ENCODE peak calls at places on chromosomes 16 and 17, in nine cellular contexts. C is astrocyte, F is lung, T is gastrocnemius medialis, D is neuronal stem cell, U is bronchial epithelial cell, W is PC-3, X is aorta, Z is HCT116. M is an unnamed sample.
A peak's percentile ranks its signal among the peaks of the same experiment; 100 is the strongest.

GRCh38 chr17:7016406-7016805 is 4.0 kb downstream of the RNASEK start:
- DNase-seq in C (no peak), T (no peak), D (no peak), W (no peak), Z (no peak), F (no peak), U (no peak), X (no peak), M (no peak)

GRCh38 chr17:50274945-50275221 is 617 bp downstream of the TMEM92 start:
- DNase-seq in T (no peak), F (no peak), C (no peak), Z (no peak), U (no peak), D (no peak), W (no peak), X (no peak), M (no peak)

GRCh38 chr16:69662901-69663300 is 63.5 kb downstream of the NQO1 start:
- DNase-seq in Z (no peak), U (no peak), D (no peak), C (no peak), X (no peak), W (no peak), F (no peak), T (no peak), M (no peak)

GRCh38 chr16:17271687-17272086 is 199.1 kb downstream of the XYLT1 start:
- DNase-seq in X (no peak), W (no peak), D (no peak), U (no peak), T (no peak), Z (no peak), C (peak; percentile 15), F (no peak), M (no peak)

GRCh38 chr17:52986056-52986662 is 827.6 kb upstream of the CA10 start:
- DNase-seq in D (no peak), F (no peak), Z (no peak), T (no peak), W (no peak), C (no peak), U (no peak), X (no peak), M (no peak)

GRCh38 chr16:58652741-58653140 is 23.1 kb upstream of the CNOT1 start:
- DNase-seq in Z (no peak), C (no peak), D (peak; percentile 12), X (no peak), T (no peak), W (no peak), U (no peak), F (no peak), M (no peak)

GRCh38 chr17:72422505-72423285 is 301.9 kb downstream of the SOX9 start:
- DNase-seq in Z (peak; percentile 95), X (peak; percentile 86), W (peak; percentile 99), D (no peak), T (peak; percentile 80), C (peak; percentile 93), U (peak; percentile 55), F (peak; percentile 49), M (peak; percentile 96)

GRCh38 chr17:81278831-81279230 is 16.3 kb downstream of the SLC38A10 start:
- DNase-seq in W (no peak), F (no peak), Z (no peak), U (no peak), T (no peak), X (no peak), C (no peak), D (no peak), M (no peak)

GRCh38 chr17:27492470-27492869 is 36.2 kb downstream of the KSR1 start:
- DNase-seq in X (no peak), T (no peak), Z (no peak), U (no peak), F (no peak), D (no peak), C (no peak), W (no peak), M (no peak)

GRCh38 chr17:18258356-18259038 is at the start of gene FLII:
- DNase-seq in D (peak; percentile 63), W (peak; percentile 56), X (peak; percentile 88), Z (no peak), U (no peak), F (peak; percentile 39), C (peak; percentile 23), T (peak; percentile 49), M (peak; percentile 22)

GRCh38 chr17:75679706-75680201 is 12.6 kb downstream of the SAP30BP start:
- DNase-seq in X (peak; percentile 65), Z (no peak), W (peak; percentile 91), D (no peak), T (no peak), C (no peak), F (peak; percentile 56), U (peak; percentile 75), M (no peak)

GRCh38 chr16:54407596-54407995 is 121.0 kb upstream of the IRX3 start:
- DNase-seq in U (peak; percentile 61), W (no peak), T (no peak), D (no peak), F (no peak), Z (no peak), C (peak; percentile 44), X (no peak), M (peak; percentile 75)

GRCh38 chr16:27640277-27640600 is 90.3 kb downstream of the KATNIP start:
- DNase-seq in F (no peak), D (no peak), X (no peak), C (no peak), T (no peak), U (peak; percentile 62), Z (no peak), W (peak; percentile 2), M (peak; percentile 15)

GRCh38 chr17:77570565-77570898 is 388.0 kb upstream of the TNRC6C start:
- DNase-seq in W (no peak), C (no peak), U (no peak), T (no peak), F (no peak), X (peak; percentile 69), Z (no peak), D (no peak), M (no peak)

GRCh38 chr17:34254146-34254545 is 939 bp upstream of the CCL2 start:
- DNase-seq in F (no peak), T (peak; percentile 31), Z (no peak), U (peak; percentile 7), W (no peak), C (peak; percentile 96), D (no peak), X (no peak), M (peak; percentile 57)

GRCh38 chr17:74325743-74326379 is at the start of gene KIF19:
- DNase-seq in D (peak; percentile 52), C (no peak), F (peak; percentile 31), X (peak; percentile 79), Z (no peak), W (no peak), U (no peak), T (peak; percentile 35), M (peak; percentile 31)

DNA sequence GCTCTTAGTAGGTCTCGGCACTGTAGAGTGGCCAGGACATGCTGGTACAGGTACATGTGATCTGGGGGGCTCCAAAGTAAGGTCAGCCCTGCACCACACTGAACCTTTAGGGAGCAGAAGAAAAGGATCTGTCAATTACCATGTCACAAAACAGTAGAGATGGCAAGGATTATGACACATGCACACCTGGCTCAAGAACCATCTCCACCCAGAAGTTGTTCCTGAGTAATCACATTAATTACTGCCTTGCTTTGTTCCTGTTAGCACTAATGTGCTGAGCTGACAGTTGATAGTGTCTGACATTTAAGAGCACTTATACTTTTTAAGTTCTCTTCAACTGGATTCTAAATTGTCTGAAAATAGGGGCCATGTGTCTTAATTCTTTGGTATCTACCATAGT is 9.5 kb downstream of the BLTP2 start:
- DNase-seq in C (no peak), W (no peak), U (no peak), T (no peak), X (no peak), F (no peak), Z (no peak), D (no peak), M (no peak)
- H3K36me3 ChIP-seq in C (peaks cover 93% of the 10 kb centered on the region), W (peaks cover 54% of the 10 kb centered on the region), U (peaks cover 58% of the 10 kb centered on the region), T (peaks cover 100% of the 10 kb centered on the region), X (peaks cover 23% of the 10 kb centered on the region), F (peaks cover 65% of the 10 kb centered on the region), Z (peaks cover 81% of the 10 kb centered on the region), D (peaks cover 76% of the 10 kb centered on the region), M (peaks cover 100% of the 10 kb centered on the region)

GRCh38 chr16:79845006-79845733 is 244.6 kb upstream of the MAF start:
- DNase-seq in D (no peak), Z (no peak), T (no peak), W (no peak), C (no peak), X (no peak), U (no peak), F (no peak), M (no peak)

GRCh38 chr16:79847569-79847968 is 247.0 kb upstream of the MAF start:
- DNase-seq in X (no peak), C (no peak), F (no peak), D (no peak), Z (no peak), T (no peak), W (no peak), U (no peak), M (no peak)

GRCh38 chr16:79847101-79847500 is 246.6 kb upstream of the MAF start:
- DNase-seq in D (no peak), X (no peak), W (no peak), F (no peak), C (no peak), U (no peak), T (no peak), Z (no peak), M (no peak)

GRCh38 chr16:79844603-79845002 is 244.1 kb upstream of the MAF start:
- DNase-seq in C (no peak), T (no peak), Z (no peak), X (no peak), D (no peak), U (no peak), F (no peak), W (no peak), M (no peak)

DNA sequence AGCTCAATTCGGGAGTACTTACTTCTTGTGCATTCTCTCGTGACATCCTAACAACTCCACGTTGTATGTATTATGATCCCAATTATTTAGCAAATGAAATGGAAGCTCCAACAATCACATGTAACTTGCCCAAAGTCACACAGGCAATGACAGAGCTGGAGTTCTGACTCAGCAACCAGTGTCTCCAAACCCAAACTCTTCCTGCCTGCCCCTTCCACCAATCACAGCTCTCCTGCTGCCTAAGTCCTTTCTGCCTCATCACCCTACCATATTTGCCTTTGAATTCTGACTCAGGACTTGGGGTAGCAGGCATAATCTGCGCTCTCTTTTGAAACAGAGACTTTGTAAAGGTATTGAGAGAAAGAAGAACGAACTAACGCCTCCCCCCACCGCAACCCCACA is 245.2 kb upstream of the MAF start:
- DNase-seq in X (no peak), C (no peak), Z (no peak), F (no peak), D (no peak), W (no peak), T (no peak), U (peak; percentile 49), M (no peak)
- H3K4me3 ChIP-seq in X (no peak overlapping the region), C (no peak overlapping the region), Z (no peak overlapping the region), F (no peak overlapping the region), D (no peak overlapping the region), W (no peak overlapping the region), T (no peak overlapping the region), U (no peak overlapping the region), M (no peak overlapping the region)

GRCh38 chr17:39715375-39716072 is 14.8 kb downstream of the MIEN1 start:
- DNase-seq in W (no peak), Z (no peak), X (no peak), F (no peak), C (no peak), D (no peak), U (no peak), T (no peak), M (no peak)
- H3K36me3 ChIP-seq in W (no peaks in the 10 kb centered on the region), Z (peaks cover 23% of the 10 kb centered on the region), X (peaks cover 9% of the 10 kb centered on the region), F (peaks cover 38% of the 10 kb centered on the region), C (peaks cover 15% of the 10 kb centered on the region), D (peaks cover 56% of the 10 kb centered on the region), U (peaks cover 32% of the 10 kb centered on the region), T (peaks cover 20% of the 10 kb centered on the region), M (peaks cover 21% of the 10 kb centered on the region)

GRCh38 chr17:4945944-4946280 is 2.4 kb downstream of the PFN1 start:
- DNase-seq in F (no peak), C (no peak), T (no peak), U (no peak), Z (no peak), D (no peak), X (no peak), W (no peak), M (no peak)
- H3K4me3 ChIP-seq in F (no peak overlapping the region), C (peak overlapping the region; percentile 82), T (peak overlapping the region; percentile 6), U (peak overlapping the region; percentile 99), Z (peak overlapping the region; percentile 97), D (no peak overlapping the region), X (peak overlapping the region; percentile 72), W (peak overlapping the region; percentile 90), M (peak overlapping the region; percentile 89)

M was measured in MG63.